ENCODE peak calls at places on chromosome 10, in eight cellular contexts. K, L, G, J, W, Q, V and M are unnamed samples.

GRCh38 chr10:51144161-51144781 is 70.0 kb downstream of the PRKG1 start:
- DNase-seq in W (no peak), Q (no peak), J (no peak), K (no peak), L (no peak), V (no peak), G (no peak), M (no peak)

GRCh38 chr10:113614304-113614703 is 49.5 kb downstream of the NRAP start:
- DNase-seq in J (no peak), W (no peak), Q (no peak), V (no peak), G (no peak), L (no peak), K (no peak), M (no peak)

GRCh38 chr10:69728335-69728861 is 73.3 kb upstream of the COL13A1 start:
- DNase-seq in L (no peak), K (peak), J (peak), W (peak), V (no peak), G (peak), Q (no peak), M (peak)

GRCh38 chr10:3807928-3808496 is 23.0 kb upstream of the KLF6 start:
- DNase-seq in G (no peak), J (no peak), K (no peak), V (no peak), L (no peak), Q (no peak), W (no peak), M (no peak)

GRCh38 chr10:127904931-127905622 is 1.8 kb upstream of the PTPRE start:
- DNase-seq in V (peak), G (no peak), J (no peak), Q (no peak), K (no peak), L (no peak), W (no peak), M (no peak)

GRCh38 chr10:95209509-95210127 is 15.6 kb downstream of the ACSM6 start:
- DNase-seq in L (no peak), K (no peak), W (no peak), J (no peak), G (no peak), Q (no peak), V (no peak), M (no peak)

GRCh38 chr10:4545077-4545476 is 280.9 kb upstream of the AKR1E2 start:
- DNase-seq in W (peak), J (no peak), L (no peak), G (no peak), V (no peak), K (no peak), Q (no peak), M (no peak)

GRCh38 chr10:132196178-132197113 is 9.7 kb downstream of the DPYSL4 start:
- DNase-seq in V (no peak), W (no peak), L (no peak), Q (no peak), G (no peak), J (no peak), K (no peak), M (no peak)

GRCh38 chr10:72851524-72851923 is 42.0 kb upstream of the OIT3 start:
- DNase-seq in Q (no peak), V (no peak), L (no peak), K (no peak), G (no peak), J (no peak), W (no peak), M (no peak)

GRCh38 chr10:87618470-87619423 is 40.9 kb upstream of the PAPSS2 start:
- DNase-seq in Q (no peak), J (no peak), L (no peak), V (no peak), G (no peak), W (no peak), K (peak), M (no peak)

GRCh38 chr10:73262105-73262730 is 9.8 kb upstream of the MRPS16 start:
- DNase-seq in Q (no peak), J (no peak), K (peak), L (no peak), W (peak), G (peak), V (no peak), M (peak)

GRCh38 chr10:113854019-113854756 is at the start of the genes DCLRE1A and NHLRC2:
- DNase-seq in Q (peak), G (peak), W (peak), J (peak), V (peak), K (peak), L (peak), M (peak)

GRCh38 chr10:56348101-56348500 is 13.0 kb downstream of the ZWINT start:
- DNase-seq in V (no peak), J (no peak), K (no peak), G (no peak), Q (no peak), L (no peak), W (no peak), M (no peak)

GRCh38 chr10:103765981-103766380 is 89.4 kb downstream of the SH3PXD2A start:
- DNase-seq in Q (peak), W (no peak), G (peak), L (peak), V (no peak), K (no peak), J (no peak), M (no peak)

GRCh38 chr10:97427571-97428179 is 1.7 kb downstream of the PGAM1 start:
- DNase-seq in G (peak), Q (peak), V (no peak), K (no peak), L (no peak), W (peak), J (peak), M (peak)

GRCh38 chr10:17029581-17030271 is 99.9 kb downstream of the CUBN start:
- DNase-seq in G (peak), J (no peak), W (peak), Q (peak), V (peak), K (peak), L (peak), M (peak)

GRCh38 chr10:75265856-75266255 is 30.1 kb upstream of the COMTD1 start:
- DNase-seq in L (no peak), V (no peak), G (no peak), W (no peak), K (no peak), J (no peak), Q (no peak), M (no peak)

GRCh38 chr10:79246606-79247275 is 100.5 kb upstream of the PPIF start:
- DNase-seq in K (peak), Q (peak), G (peak), J (no peak), V (peak), L (no peak), W (peak), M (peak)

GRCh38 chr10:121774404-121774803 is 153.4 kb downstream of the ATE1 start:
- DNase-seq in L (no peak), K (no peak), J (no peak), G (peak), V (no peak), W (peak), Q (no peak), M (no peak)

GRCh38 chr10:118543714-118544400 is 51.6 kb downstream of the PRLHR start:
- DNase-seq in J (no peak), Q (peak), K (peak), W (peak), G (peak), L (peak), V (no peak), M (peak)

GRCh38 chr10:113052076-113052830 is 102.2 kb downstream of the TCF7L2 start:
- DNase-seq in W (no peak), J (no peak), K (peak), Q (no peak), L (no peak), G (no peak), V (peak), M (peak)

GRCh38 chr10:92880233-92880861 is 32.0 kb downstream of the EXOC6 start:
- DNase-seq in J (peak), G (peak), W (peak), V (no peak), Q (peak), K (peak), L (no peak), M (peak)

GRCh38 chr10:120607016-120607709 is 150.1 kb downstream of the PLPP4 start:
- DNase-seq in W (peak), J (no peak), Q (no peak), G (peak), L (no peak), K (peak), V (no peak), M (peak)